ENCODE peak calls at places on chromosomes 6 and 20, in seven cellular contexts. M is H9, I is neuronal stem cell, C is H1, T is mesenchymal stem cell, K is IMR-90, Y is trophoblast cell. F is an unnamed sample.

GRCh38 chr20:43691928-43692524 is 25.1 kb downstream of the MYBL2 start:
- DNase-seq in M (peak), I (peak), C (peak), T (peak), K (peak), Y (peak), F (peak)

GRCh38 chr6:4582506-4582905 is 193.7 kb upstream of the CDYL start:
- DNase-seq in M (no peak), I (no peak), C (no peak), T (peak), K (peak), Y (peak), F (no peak)

GRCh38 chr6:9494864-9495263 is 920.0 kb downstream of the TFAP2A start:
- DNase-seq in M (no peak), I (no peak), C (no peak), T (no peak), K (peak), Y (no peak), F (no peak)

GRCh38 chr6:38039497-38039896 is 220.0 kb downstream of the ZFAND3 start:
- DNase-seq in M (no peak), I (no peak), C (no peak), T (peak), K (peak), Y (no peak), F (no peak)

GRCh38 chr6:37308084-37308817 is 45.5 kb upstream of the RNF8 start:
- DNase-seq in M (no peak), I (no peak), C (no peak), T (peak), K (peak), Y (no peak), F (no peak)

GRCh38 chr6:38570750-38571149 is 69.0 kb downstream of the BTBD9 start:
- DNase-seq in M (no peak), I (no peak), C (no peak), T (peak), K (peak), Y (peak), F (peak)

GRCh38 chr20:54015496-54015895 is 54.9 kb downstream of the BCAS1 start:
- DNase-seq in M (no peak), I (no peak), C (no peak), T (no peak), K (no peak), Y (no peak), F (no peak)

GRCh38 chr6:117165921-117166499 is 99.3 kb upstream of the VGLL2 start:
- DNase-seq in M (no peak), I (no peak), C (no peak), T (peak), K (no peak), Y (no peak), F (peak)

GRCh38 chr20:1823421-1823892 is 71.8 kb upstream of the SIRPA start:
- DNase-seq in M (no peak), I (no peak), C (no peak), T (no peak), K (no peak), Y (no peak), F (no peak)

DNA sequence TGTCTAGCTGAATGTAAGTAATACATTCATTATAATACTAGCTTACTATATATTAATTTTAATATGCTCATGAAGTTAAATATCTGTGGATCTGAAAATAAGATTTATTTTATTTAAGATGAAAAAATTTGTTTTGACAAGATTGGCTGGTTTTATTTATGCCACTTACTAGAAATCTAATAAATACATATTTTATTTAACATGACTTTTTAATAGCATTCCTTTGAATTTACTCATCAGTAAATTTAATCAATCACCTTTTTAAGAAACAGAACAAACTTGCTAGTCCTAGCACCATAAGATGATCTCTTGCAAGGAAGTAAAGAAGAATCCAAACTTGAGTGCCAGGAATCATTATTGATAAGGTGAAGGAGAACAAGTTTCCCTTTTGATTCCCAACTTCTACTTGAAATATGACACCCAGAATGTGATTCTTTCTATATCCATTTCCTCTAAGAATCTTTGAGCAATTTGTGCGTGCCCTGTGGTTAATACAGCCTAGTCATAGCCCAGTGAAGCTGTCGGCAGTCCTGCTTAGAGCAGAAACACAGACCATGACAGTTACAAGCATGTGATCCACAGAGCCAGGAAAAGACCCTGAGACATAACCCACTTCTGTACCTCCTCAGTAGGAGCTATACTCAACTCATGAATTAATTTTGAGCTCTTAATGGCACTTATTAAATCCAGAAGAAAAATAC is 282.3 kb upstream of the QKI start:
- DNase-seq in M (no peak), I (no peak), C (no peak), T (no peak), K (no peak), Y (no peak), F (no peak)
- H3K23ac ChIP-seq in M (no peak), I (no peak), C (no peak), T (no peak), K (no peak), Y (no peak), F (no peak)

GRCh38 chr6:160042788-160043301 is 74.0 kb downstream of the IGF2R start:
- DNase-seq in M (no peak), I (no peak), C (no peak), T (no peak), K (peak), Y (no peak), F (no peak)

GRCh38 chr6:160040055-160040454 is 71.2 kb downstream of the IGF2R start:
- DNase-seq in M (no peak), I (no peak), C (no peak), T (no peak), K (no peak), Y (no peak), F (no peak)

GRCh38 chr6:160042014-160042773 is 73.3 kb downstream of the IGF2R start:
- DNase-seq in M (no peak), I (no peak), C (no peak), T (no peak), K (peak), Y (peak), F (no peak)

GRCh38 chr6:160040527-160041264 is 71.8 kb downstream of the IGF2R start:
- DNase-seq in M (no peak), I (no peak), C (no peak), T (no peak), K (no peak), Y (no peak), F (no peak)

DNA sequence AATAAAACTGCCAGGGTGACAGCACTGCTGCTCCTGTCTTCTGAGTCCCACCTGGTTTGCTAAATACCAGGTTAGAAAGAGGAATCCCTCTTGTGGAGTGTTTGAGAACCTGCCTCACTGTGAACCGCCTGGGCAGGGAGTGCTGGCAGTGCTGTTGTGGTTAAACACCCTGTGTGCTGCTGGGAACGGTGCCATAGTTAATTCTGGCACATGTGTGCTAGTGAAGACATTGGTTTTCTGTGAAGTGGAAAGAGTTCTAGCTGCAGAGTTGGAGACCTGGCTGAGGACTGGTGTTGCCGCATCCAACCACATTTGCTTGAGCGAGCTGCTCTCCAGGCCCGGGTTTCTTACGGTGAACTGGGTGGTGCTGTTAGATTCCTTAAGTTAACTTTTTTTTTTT is 72.7 kb downstream of the IGF2R start:
- DNase-seq in M (no peak), I (no peak), C (no peak), T (no peak), K (peak), Y (no peak), F (no peak)
- H3K9ac ChIP-seq in M (no peak), I (no peak), C (no peak), T (peak), K (no peak), Y (no peak), F (no peak)

GRCh38 chr6:43951756-43952675 is 175.2 kb downstream of the MRPL14 start:
- DNase-seq in M (peak), I (no peak), C (no peak), T (peak), K (no peak), Y (no peak), F (no peak)
- H3K4ac ChIP-seq in M (no peak), I (no peak), C (no peak), T (no peak), K (no peak), Y (no peak), F (no peak)

GRCh38 chr20:32628960-32629530 is 43.9 kb upstream of the NOL4L start:
- DNase-seq in M (no peak), I (no peak), C (no peak), T (no peak), K (no peak), Y (no peak), F (no peak)

GRCh38 chr20:32634041-32634805 is 39.5 kb downstream of the C20orf203 start:
- DNase-seq in M (no peak), I (no peak), C (no peak), T (no peak), K (peak), Y (no peak), F (no peak)

GRCh38 chr20:32632461-32633354 is 41.0 kb downstream of the C20orf203 start:
- DNase-seq in M (no peak), I (no peak), C (no peak), T (no peak), K (no peak), Y (no peak), F (peak)

GRCh38 chr20:32629813-32630212 is 43.9 kb downstream of the C20orf203 start:
- DNase-seq in M (no peak), I (no peak), C (no peak), T (no peak), K (no peak), Y (no peak), F (no peak)

DNA sequence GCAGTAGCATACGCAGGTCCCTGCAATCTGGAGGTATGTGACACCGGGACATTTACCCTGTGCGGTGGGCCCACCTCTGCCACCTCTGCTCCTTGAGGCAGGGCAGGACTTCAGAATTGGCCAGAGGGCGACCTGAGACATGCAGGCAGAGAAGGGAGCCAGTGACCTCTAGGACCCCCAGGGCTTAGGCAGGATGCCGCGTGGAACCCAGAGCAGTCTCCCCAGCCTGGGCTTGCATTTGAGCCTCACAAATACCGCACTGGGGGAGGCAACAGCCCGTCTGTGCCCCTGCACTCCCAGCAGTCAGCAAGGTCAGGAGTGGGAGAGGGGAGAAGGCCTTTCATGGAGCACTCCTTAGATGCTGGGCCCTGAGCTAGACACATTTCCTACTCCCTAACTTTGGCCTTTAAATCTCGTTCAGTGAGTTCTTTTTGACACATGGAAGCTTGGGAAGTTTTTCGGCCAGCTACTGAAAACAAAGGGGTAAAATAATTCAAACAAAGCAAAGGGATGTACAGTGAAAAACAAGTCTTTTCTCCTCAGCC is 41.8 kb downstream of the C20orf203 start:
- DNase-seq in M (no peak), I (no peak), C (no peak), T (no peak), K (no peak), Y (no peak), F (no peak)
- H3K23ac ChIP-seq in M (no peak), I (no peak), C (no peak), T (no peak), K (no peak), Y (no peak), F (no peak)

DNA sequence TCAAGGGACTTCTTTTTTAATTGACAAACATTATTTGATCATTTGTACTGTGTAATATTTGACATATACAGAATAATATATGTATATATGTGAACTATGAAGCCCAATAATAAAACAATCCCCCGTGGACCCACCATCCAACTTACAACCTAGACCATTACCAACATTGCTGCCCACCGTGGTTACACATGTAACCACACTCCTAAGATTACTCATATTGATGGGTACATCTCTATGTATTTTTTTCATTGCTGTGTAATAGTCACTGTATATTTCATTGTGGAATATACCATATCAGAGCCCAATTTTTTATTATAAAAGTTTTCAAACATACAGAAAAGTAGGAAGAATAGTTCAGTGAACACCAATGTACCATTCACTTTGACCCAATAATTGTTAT is 94.3 kb downstream of the RTN4IP1 start:
- DNase-seq in M (no peak), I (no peak), C (no peak), T (no peak), K (no peak), Y (no peak), F (no peak)
- H3K9ac ChIP-seq in M (no peak), I (no peak), C (no peak), T (no peak), K (no peak), Y (no peak), F (no peak)

DNA sequence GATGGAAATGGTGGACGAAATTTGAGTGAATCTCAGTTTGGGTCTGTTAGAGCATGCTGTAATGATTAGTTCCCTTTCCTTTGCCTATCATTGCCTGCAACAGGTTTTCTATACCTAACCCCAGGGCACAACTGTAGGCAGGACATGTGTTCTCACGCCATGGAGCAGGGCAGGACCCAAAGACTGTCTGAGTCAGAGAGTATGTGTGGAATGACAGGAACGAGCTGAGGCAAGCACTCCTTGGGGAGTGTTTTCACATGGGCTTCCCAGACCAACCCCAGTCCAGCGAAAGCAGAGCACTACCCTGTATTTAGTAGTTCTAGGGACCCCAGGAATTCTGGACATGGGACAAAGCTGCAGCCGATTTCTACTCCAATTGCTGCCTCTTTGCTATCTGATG is 234.2 kb downstream of the HACE1 start:
- DNase-seq in M (peak), I (no peak), C (no peak), T (peak), K (peak), Y (peak), F (peak)
- H3K4ac ChIP-seq in M (no peak), I (no peak), C (no peak), T (no peak), K (no peak), Y (no peak), F (no peak)

F was measured in mesendoderm.